ENCODE peak calls at places on chromosomes 4 and X, in ten cellular contexts. A, T, M, X, P, B, G, S, U and O are unnamed samples. For H3K27me3, the result is how much of the 10 kb centered on the place peaks cover.

GRCh38 chr4:75494563-75494962 is 19.6 kb downstream of the RCHY1 start:
- DNase-seq in B (no peak), M (no peak), S (no peak), T (peak), X (no peak), U (no peak), G (no peak), A (peak), P (peak), O (no peak)

GRCh38 chrX:148600131-148600530 is 99.7 kb downstream of the AFF2 start:
- DNase-seq in P (no peak), U (no peak), T (no peak), A (no peak), B (no peak), S (no peak), G (no peak), X (no peak), M (no peak), O (no peak)

GRCh38 chr4:86452323-86452995 is 92.6 kb upstream of the MAPK10 start:
- DNase-seq in T (no peak), S (no peak), X (no peak), G (peak), U (no peak), M (no peak), B (no peak), P (peak), A (peak), O (no peak)

GRCh38 chrX:35726176-35726575 is 72.0 kb upstream of the MAGEB16 start:
- DNase-seq in M (no peak), T (no peak), U (no peak), B (no peak), X (no peak), G (no peak), A (peak), P (peak), S (no peak), O (no peak)

GRCh38 chr4:129342820-129343219 is 246.9 kb downstream of the C4orf33 start:
- DNase-seq in X (no peak), P (peak), G (no peak), S (no peak), A (peak), B (no peak), T (peak), U (no peak), M (no peak), O (no peak)

GRCh38 chr4:106371166-106371565 is 2.6 kb upstream of the GIMD1 start:
- DNase-seq in A (no peak), P (no peak), M (no peak), T (no peak), S (no peak), X (no peak), U (no peak), G (no peak), B (no peak), O (no peak)

GRCh38 chr4:1524761-1525160 is 118.5 kb upstream of the NKX1-1 start:
- DNase-seq in P (no peak), G (no peak), X (no peak), T (no peak), B (no peak), M (no peak), A (no peak), S (no peak), U (no peak), O (no peak)

GRCh38 chr4:83217721-83218522 is 66.7 kb downstream of the COQ2 start:
- DNase-seq in M (no peak), X (peak), G (no peak), U (peak), T (no peak), A (no peak), S (peak), P (no peak), B (no peak), O (peak)

GRCh38 chr4:129046055-129046959 is 47.0 kb downstream of the SCLT1 start:
- DNase-seq in M (no peak), S (no peak), G (no peak), P (no peak), A (no peak), B (no peak), U (no peak), X (no peak), T (no peak), O (no peak)

GRCh38 chr4:52751349-52751911 is at the start of gene ERVMER34-1:
- DNase-seq in A (peak), P (peak), B (peak), M (peak), T (peak), S (no peak), X (no peak), U (peak), G (peak), O (no peak)

GRCh38 chrX:72273718-72274117 is 3.3 kb downstream of the RPS4X start:
- DNase-seq in B (no peak), P (no peak), G (no peak), U (no peak), M (no peak), A (no peak), X (no peak), S (no peak), T (no peak), O (no peak)

GRCh38 chr4:125368161-125368560 is 53.4 kb downstream of the FAT4 start:
- DNase-seq in A (peak), U (no peak), G (no peak), P (no peak), B (no peak), S (no peak), X (no peak), M (no peak), T (peak), O (no peak)

GRCh38 chr4:76084542-76084941 is 10.0 kb downstream of the ART3 start:
- DNase-seq in U (no peak), S (no peak), G (no peak), M (no peak), X (no peak), T (no peak), B (no peak), P (no peak), A (no peak), O (no peak)

GRCh38 chr4:17544205-17544604 is 29.2 kb downstream of the CLRN2 start:
- DNase-seq in A (no peak), P (no peak), G (no peak), T (no peak), X (no peak), U (no peak), M (no peak), S (no peak), B (peak), O (no peak)

GRCh38 chrX:71910526-71911022 is at the start of gene NHSL2:
- DNase-seq in G (no peak), T (peak), S (no peak), U (no peak), A (no peak), B (no peak), X (no peak), M (no peak), P (no peak), O (no peak)

GRCh38 chrX:71991164-71991563 is 80.5 kb downstream of the NHSL2 start:
- DNase-seq in X (no peak), A (no peak), P (no peak), T (no peak), S (no peak), U (no peak), M (no peak), B (no peak), G (no peak), O (no peak)

GRCh38 chr4:1766336-1767057 is 26.6 kb upstream of the FGFR3 start:
- DNase-seq in M (peak), P (no peak), A (no peak), T (no peak), S (no peak), U (no peak), G (no peak), B (no peak), X (no peak), O (no peak)

GRCh38 chr4:143616771-143617170 is 83.7 kb downstream of the FREM3 start:
- DNase-seq in M (no peak), P (peak), B (no peak), T (peak), G (no peak), S (peak), A (peak), X (peak), U (no peak), O (no peak)

GRCh38 chr4:94550352-94550751 is 98.6 kb downstream of the PDLIM5 start:
- DNase-seq in U (no peak), P (no peak), S (no peak), G (no peak), X (no peak), T (no peak), M (no peak), A (no peak), B (no peak), O (no peak)

GRCh38 chrX:13048265-13048664 is 3.8 kb upstream of the FAM9C start:
- DNase-seq in X (no peak), P (peak), T (no peak), M (no peak), B (no peak), A (peak), S (no peak), G (no peak), U (no peak), O (no peak)

GRCh38 chr4:127131527-127131926 is 501.2 kb upstream of the INTU start:
- DNase-seq in A (no peak), U (no peak), T (no peak), X (no peak), P (no peak), M (no peak), G (no peak), B (no peak), S (no peak), O (no peak)

GRCh38 chrX:104902070-104902469 is 318.4 kb downstream of the TEX13A start:
- DNase-seq in T (no peak), P (no peak), A (no peak), S (no peak), G (no peak), U (no peak), X (no peak), B (no peak), M (no peak), O (no peak)

GRCh38 chr4:159508917-159509500 is 406.1 kb downstream of the RAPGEF2 start:
- DNase-seq in B (no peak), S (no peak), T (peak), A (no peak), G (no peak), M (no peak), U (no peak), X (no peak), P (peak), O (no peak)

GRCh38 chr4:13599159-13599558 is 28.4 kb downstream of the BOD1L1 start:
- DNase-seq in A (no peak), M (no peak), S (no peak), T (no peak), B (no peak), P (no peak), G (no peak), U (no peak), X (no peak), O (no peak)

GRCh38 chr4:88599298-88599697 is 7.0 kb downstream of the HERC3 start:
- DNase-seq in U (no peak), T (peak), P (peak), M (no peak), X (no peak), G (no peak), A (peak), S (no peak), B (no peak), O (no peak)

GRCh38 chr4:20490734-20491133 is 209.5 kb upstream of the PACRGL start:
- DNase-seq in G (no peak), M (no peak), X (no peak), S (no peak), A (no peak), B (no peak), P (no peak), T (no peak), U (no peak), O (no peak)

GRCh38 chr4:15894923-15895411 is 43.6 kb downstream of the FGFBP1 start:
- DNase-seq in G (no peak), T (peak), X (no peak), U (no peak), B (no peak), P (no peak), A (no peak), S (no peak), M (no peak), O (no peak)

GRCh38 chr4:103498161-103499070 is 221.4 kb downstream of the TACR3 start:
- DNase-seq in B (peak), X (peak), G (no peak), S (peak), A (peak), M (no peak), U (no peak), T (peak), P (peak), O (no peak)

GRCh38 chr4:77043507-77044131 is 32.2 kb downstream of the CCNI start:
- DNase-seq in X (no peak), S (no peak), B (no peak), T (no peak), U (no peak), A (peak), M (no peak), P (no peak), G (no peak), O (no peak)

GRCh38 chrX:97629597-97629985 is 745.9 kb downstream of the RPA4 start:
- DNase-seq in A (no peak), P (no peak), T (no peak), G (no peak), S (no peak), B (no peak), U (no peak), M (no peak), X (no peak), O (no peak)

GRCh38 chr4:27381806-27382205 is 521.2 kb downstream of the STIM2 start:
- DNase-seq in B (no peak), S (no peak), X (no peak), T (peak), M (no peak), A (no peak), U (no peak), P (no peak), G (no peak), O (no peak)

GRCh38 chr4:20126906-20127305 is 124.8 kb upstream of the SLIT2 start:
- DNase-seq in A (peak), T (peak), X (no peak), G (no peak), M (no peak), B (no peak), P (peak), S (no peak), U (no peak), O (no peak)

GRCh38 chr4:189804884-189805283 is 135.8 kb upstream of the FRG1 start:
- DNase-seq in A (no peak), M (no peak), G (no peak), U (peak), B (no peak), S (no peak), X (no peak), T (no peak), P (no peak), O (no peak)

GRCh38 chrX:11757729-11758399 is at the start of gene MSL3:
- DNase-seq in T (peak), S (no peak), A (peak), M (peak), G (peak), B (no peak), P (peak), U (peak), X (peak), O (peak)

GRCh38 chrX:146238173-146238572 is 420.5 kb downstream of the SLITRK2 start:
- DNase-seq in U (no peak), G (no peak), A (no peak), T (no peak), P (no peak), X (no peak), B (no peak), M (no peak), S (no peak), O (no peak)

GRCh38 chrX:9816094-9816700 is 30.0 kb downstream of the SHROOM2 start:
- DNase-seq in T (peak), S (no peak), U (no peak), M (no peak), P (peak), A (no peak), B (no peak), G (no peak), X (no peak), O (no peak)

GRCh38 chr4:73844352-73844751 is 7.9 kb downstream of the CXCL6 start:
- DNase-seq in X (no peak), U (no peak), M (no peak), S (no peak), B (no peak), A (peak), T (peak), G (no peak), P (peak), O (no peak)

GRCh38 chr4:62135565-62136156 is 935.5 kb downstream of the ADGRL3 start:
- DNase-seq in B (no peak), U (no peak), T (peak), P (no peak), S (no peak), X (no peak), G (no peak), M (no peak), A (no peak), O (no peak)

GRCh38 chrX:113980953-113981352 is 602.9 kb upstream of the HTR2C start:
- DNase-seq in G (no peak), U (no peak), X (no peak), S (no peak), A (no peak), M (no peak), B (no peak), T (no peak), P (no peak), O (no peak)

GRCh38 chrX:113982766-113983165 is 601.1 kb upstream of the HTR2C start:
- DNase-seq in P (no peak), A (no peak), G (no peak), U (no peak), S (no peak), B (no peak), X (no peak), M (no peak), T (no peak), O (no peak)

DNA sequence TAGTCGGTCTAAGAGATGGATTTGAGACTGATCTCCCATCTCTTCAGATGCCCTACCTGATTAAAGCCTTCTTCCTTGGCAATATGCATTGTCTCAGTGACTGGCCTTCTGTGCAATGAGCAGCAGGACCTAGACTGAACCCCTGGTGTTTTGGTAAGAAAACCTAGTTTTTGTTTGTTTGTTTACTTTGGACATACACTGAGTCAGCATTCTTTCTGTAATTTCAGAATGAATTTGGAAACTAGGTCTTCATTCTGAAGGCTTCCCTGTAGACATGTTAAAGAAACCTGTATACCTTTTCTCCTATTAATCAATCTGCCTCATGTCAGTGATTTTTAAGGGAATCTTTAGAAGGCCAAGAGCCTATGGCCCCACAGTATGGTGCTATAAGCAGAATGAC is 597.5 kb upstream of the HTR2C start:
- DNase-seq in U (no peak), X (no peak), S (no peak), G (no peak), A (no peak), P (no peak), M (no peak), B (no peak), T (no peak), O (no peak)
- H3K27me3 ChIP-seq in U (under half), X (under half), S (under half), G (under half), A (under half), P (under half), M (under half), B (under half), T (under half), O (under half)

GRCh38 chrX:153690466-153690865 is 2.7 kb downstream of the SLC6A8 start:
- DNase-seq in A (no peak), X (no peak), M (no peak), B (no peak), U (no peak), P (no peak), T (no peak), G (no peak), S (no peak), O (no peak)

GRCh38 chrX:153688071-153688470 is 345 bp downstream of the SLC6A8 start:
- DNase-seq in M (no peak), S (no peak), X (no peak), B (no peak), G (no peak), A (no peak), T (no peak), U (no peak), P (no peak), O (no peak)

GRCh38 chrX:153688534-153688899 is 791 bp downstream of the SLC6A8 start:
- DNase-seq in U (no peak), B (no peak), P (no peak), X (no peak), G (peak), T (no peak), M (no peak), A (no peak), S (no peak), O (no peak)

GRCh38 chrX:153688900-153689590 is 1.3 kb downstream of the SLC6A8 start:
- DNase-seq in X (no peak), A (peak), M (peak), B (peak), U (peak), P (no peak), S (no peak), G (peak), T (no peak), O (no peak)

DNA sequence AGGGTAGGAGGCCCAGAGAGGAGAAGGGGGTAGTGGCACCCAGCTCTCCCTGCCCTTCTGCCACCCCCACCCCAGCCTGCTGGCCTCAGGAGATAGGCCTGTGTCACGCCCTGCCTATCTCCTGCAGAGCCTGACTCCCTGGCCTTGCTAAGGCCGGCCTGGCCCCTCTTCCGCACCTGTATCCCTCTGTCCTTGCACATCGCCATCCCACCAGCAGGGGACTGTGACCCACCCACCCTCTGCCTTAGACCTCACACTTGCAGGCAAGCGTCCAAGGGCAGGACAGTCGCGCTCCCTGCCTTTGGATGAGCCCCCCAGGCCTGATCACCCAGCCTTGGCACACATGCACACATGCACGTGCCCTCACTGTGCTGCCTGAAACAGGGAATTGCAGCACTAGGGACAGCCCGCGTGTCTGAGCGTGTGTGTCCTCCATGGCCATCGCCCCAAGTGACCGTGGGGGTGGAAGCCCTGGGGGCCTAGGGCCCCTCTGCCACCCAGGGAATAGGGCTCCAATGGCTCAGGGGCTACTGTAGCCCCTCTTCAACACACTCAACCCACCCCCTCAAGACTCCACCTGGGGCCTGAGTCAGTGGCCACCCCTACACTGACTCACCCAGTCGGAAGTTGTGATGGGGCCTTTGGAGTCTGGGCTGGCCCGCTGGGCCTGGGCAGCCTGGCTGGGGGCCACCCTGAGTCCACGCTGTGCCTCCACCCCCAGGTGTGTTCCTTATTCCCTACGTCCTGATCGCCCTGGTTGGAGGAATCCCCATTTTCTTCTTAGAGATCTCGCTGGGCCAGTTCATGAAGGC is 2.1 kb downstream of the SLC6A8 start:
- DNase-seq in M (no peak), U (no peak), S (no peak), B (no peak), X (no peak), T (no peak), P (no peak), A (no peak), G (peak), O (no peak)
- TF ChIP-seq CTCF in M (no peak), U (no peak), S (no peak), B (no peak), X (no peak), T (peak), P (peak), A (no peak), G (no peak), O (no peak)

GRCh38 chr4:150582881-150583286 is 933 bp downstream of the MAB21L2 start:
- DNase-seq in A (peak), M (peak), X (no peak), B (no peak), S (no peak), U (no peak), G (no peak), P (peak), T (peak), O (no peak)
- H3K27me3 ChIP-seq in A (under half), M (under half), X (under half), B (under half), S (under half), U (under half), G (under half), P (under half), T (under half), O (under half)

DNA sequence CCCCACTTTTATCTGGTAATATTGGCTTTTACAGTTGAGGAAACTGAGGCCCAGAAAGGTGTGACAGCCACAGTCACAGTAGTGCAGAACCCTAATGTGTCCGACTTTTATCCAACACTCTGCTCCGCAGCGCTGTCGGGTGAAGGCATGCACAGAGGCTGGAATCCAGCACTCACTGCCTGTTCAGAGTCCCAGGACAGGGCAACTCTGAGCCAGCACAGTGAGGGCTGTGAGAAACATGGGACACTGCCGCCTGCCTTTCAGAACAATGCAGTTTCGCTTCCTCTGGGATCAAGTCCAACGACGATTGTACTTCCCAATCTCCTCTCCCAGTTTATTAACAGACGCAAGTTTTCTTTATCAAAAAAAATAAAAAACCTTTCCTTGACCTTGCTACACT is 41.9 kb upstream of the PDGFRA start:
- DNase-seq in S (no peak), M (peak), G (no peak), A (no peak), T (no peak), B (no peak), P (no peak), U (no peak), X (no peak), O (no peak)
- TF ChIP-seq CTCF in S (no peak), M (no peak), G (no peak), A (no peak), T (no peak), B (no peak), P (no peak), U (no peak), X (no peak), O (no peak)